ENCODE peak calls at places on chromosomes 4 and X, in eight cellular contexts. R is EH; B is breast epithelium; H is NCI-H2029; M is DMS153; W is natural killer cell; I is stimulated activated CD4-positive, alpha-beta T cell treated with anti-CD3 and anti-CD28 coated beads, TNF-alpha, amount 100 ng/mL, for 48 hours; T is central memory CD4-positive, alpha-beta T cell. C is an unnamed sample.

GRCh38 chr4:2103843-2104547 is 44.9 kb downstream of the NAT8L start:
- DNase-seq in R (no peak), B (no peak), H (no peak), M (no peak), W (no peak), I (no peak), T (no peak), C (no peak)

GRCh38 chrX:8730812-8731578 is 942 bp downstream of the ANOS1 start:
- DNase-seq in R (peak; percentile 0), B (no peak), H (no peak), M (no peak), W (no peak), I (no peak), T (no peak), C (no peak)

GRCh38 chrX:112734250-112734649 is 54.5 kb upstream of the LHFPL1 start:
- DNase-seq in R (no peak), B (no peak), H (no peak), M (no peak), W (no peak), I (no peak), T (no peak), C (no peak)

GRCh38 chrX:1751781-1752180 is 136.9 kb downstream of the ASMT start:
- DNase-seq in R (peak; percentile 68), B (no peak), H (no peak), M (no peak), W (no peak), I (no peak), T (no peak), C (no peak)

GRCh38 chr4:590313-590841 is 14.3 kb upstream of the TMEM271 start:
- DNase-seq in R (no peak), B (no peak), H (no peak), M (no peak), W (no peak), I (no peak), T (no peak), C (no peak)

GRCh38 chr4:152063301-152064235 is 302.8 kb upstream of the GATB start:
- DNase-seq in R (peak; percentile 43), B (no peak), H (no peak), M (peak; percentile 72), W (no peak), I (no peak), T (peak; percentile 56), C (no peak)

GRCh38 chrX:31397119-31397518 is 325.3 kb upstream of the FTHL17 start:
- DNase-seq in R (peak; percentile 87), B (no peak), H (no peak), M (no peak), W (no peak), I (no peak), T (no peak), C (no peak)

GRCh38 chrX:136170109-136170800 is 22.9 kb downstream of the FHL1 start:
- DNase-seq in R (peak; percentile 75), B (no peak), H (no peak), M (no peak), W (no peak), I (no peak), T (no peak), C (no peak)

GRCh38 chr4:184282251-184282713 is 64.6 kb upstream of the ENPP6 start:
- DNase-seq in R (no peak), B (no peak), H (peak; percentile 60), M (peak; percentile 85), W (peak; percentile 31), I (no peak), T (peak; percentile 23), C (no peak)

GRCh38 chrX:21657318-21658151 is 595 bp downstream of the KLHL34 start:
- DNase-seq in R (no peak), B (no peak), H (no peak), M (no peak), W (no peak), I (no peak), T (no peak), C (no peak)

GRCh38 chr4:173253561-173253960 is 80.6 kb downstream of the HMGB2 start:
- DNase-seq in R (no peak), B (no peak), H (no peak), M (no peak), W (no peak), I (no peak), T (no peak), C (no peak)

GRCh38 chr4:140156529-140157171 is 2.7 kb upstream of the MAML3 start:
- DNase-seq in R (no peak), B (no peak), H (no peak), M (no peak), W (no peak), I (no peak), T (no peak), C (no peak)

GRCh38 chr4:6330384-6330767 is 60.7 kb downstream of the WFS1 start:
- DNase-seq in R (no peak), B (no peak), H (no peak), M (no peak), W (no peak), I (no peak), T (no peak), C (no peak)

GRCh38 chr4:111761531-111761930 is 383.7 kb upstream of the FAM241A start:
- DNase-seq in R (peak; percentile 14), B (no peak), H (no peak), M (no peak), W (no peak), I (no peak), T (no peak), C (peak; percentile 31)

C was measured in retinal pigment epithelial cell.